ENCODE peak calls at places on chromosome 11, in eight cellular contexts. S, F, A, M, I, Y, P and G are unnamed samples.

GRCh38 chr11:45036733-45037132 is 86.0 kb upstream of the TP53I11 start:
- DNase-seq in A (no peak), S (no peak), M (no peak), P (no peak), F (no peak), Y (no peak), I (no peak), G (no peak)

GRCh38 chr11:57324154-57324885 is 432 bp downstream of the TNKS1BP1 start:
- DNase-seq in P (peak; percentile 45), A (peak; percentile 90), Y (peak; percentile 31), I (peak; percentile 52), F (no peak), M (peak; percentile 49), S (peak; percentile 65), G (peak; percentile 84)

GRCh38 chr11:115132829-115133228 is 371.4 kb downstream of the CADM1 start:
- DNase-seq in A (no peak), Y (no peak), F (no peak), I (peak; percentile 32), M (peak; percentile 21), P (no peak), S (no peak), G (no peak)

GRCh38 chr11:44561275-44561781 is 4.1 kb upstream of the CD82 start:
- DNase-seq in M (no peak), F (no peak), I (no peak), A (no peak), Y (no peak), P (no peak), S (no peak), G (no peak)

GRCh38 chr11:128462802-128463385 is 124.5 kb downstream of the ETS1 start:
- DNase-seq in S (no peak), M (no peak), A (no peak), I (no peak), Y (no peak), P (no peak), F (no peak), G (no peak)

GRCh38 chr11:70645537-70645936 is 247.2 kb downstream of the CTTN start:
- DNase-seq in I (no peak), S (no peak), Y (no peak), P (no peak), A (no peak), M (no peak), F (no peak), G (peak; percentile 47)

GRCh38 chr11:78038697-78039313 is 15.7 kb upstream of the KCTD14 start:
- DNase-seq in M (peak; percentile 80), A (no peak), P (peak; percentile 90), Y (peak; percentile 12), F (no peak), S (peak; percentile 81), I (no peak), G (no peak)

GRCh38 chr11:76975513-76975912 is 58.7 kb upstream of the B3GNT6 start:
- DNase-seq in S (no peak), F (no peak), M (no peak), A (no peak), I (no peak), P (no peak), Y (no peak), G (no peak)

GRCh38 chr11:105051559-105051958 is 6.4 kb upstream of the CARD16 start:
- DNase-seq in Y (no peak), F (no peak), S (no peak), M (no peak), I (no peak), A (no peak), P (no peak), G (no peak)

GRCh38 chr11:61555051-61555969 is 25.6 kb downstream of the SYT7 start:
- DNase-seq in Y (no peak), F (no peak), I (no peak), P (no peak), M (no peak), S (no peak), A (no peak), G (no peak)

GRCh38 chr11:134001596-134001995 is 44.8 kb upstream of the IGSF9B start:
- DNase-seq in F (no peak), Y (no peak), A (no peak), S (no peak), P (no peak), I (no peak), M (no peak), G (no peak)

GRCh38 chr11:120331301-120331966 is 4.8 kb upstream of the ARHGEF12 start:
- DNase-seq in A (no peak), F (no peak), S (peak; percentile 83), I (peak; percentile 45), M (no peak), Y (peak; percentile 61), P (peak; percentile 71), G (no peak)

DNA sequence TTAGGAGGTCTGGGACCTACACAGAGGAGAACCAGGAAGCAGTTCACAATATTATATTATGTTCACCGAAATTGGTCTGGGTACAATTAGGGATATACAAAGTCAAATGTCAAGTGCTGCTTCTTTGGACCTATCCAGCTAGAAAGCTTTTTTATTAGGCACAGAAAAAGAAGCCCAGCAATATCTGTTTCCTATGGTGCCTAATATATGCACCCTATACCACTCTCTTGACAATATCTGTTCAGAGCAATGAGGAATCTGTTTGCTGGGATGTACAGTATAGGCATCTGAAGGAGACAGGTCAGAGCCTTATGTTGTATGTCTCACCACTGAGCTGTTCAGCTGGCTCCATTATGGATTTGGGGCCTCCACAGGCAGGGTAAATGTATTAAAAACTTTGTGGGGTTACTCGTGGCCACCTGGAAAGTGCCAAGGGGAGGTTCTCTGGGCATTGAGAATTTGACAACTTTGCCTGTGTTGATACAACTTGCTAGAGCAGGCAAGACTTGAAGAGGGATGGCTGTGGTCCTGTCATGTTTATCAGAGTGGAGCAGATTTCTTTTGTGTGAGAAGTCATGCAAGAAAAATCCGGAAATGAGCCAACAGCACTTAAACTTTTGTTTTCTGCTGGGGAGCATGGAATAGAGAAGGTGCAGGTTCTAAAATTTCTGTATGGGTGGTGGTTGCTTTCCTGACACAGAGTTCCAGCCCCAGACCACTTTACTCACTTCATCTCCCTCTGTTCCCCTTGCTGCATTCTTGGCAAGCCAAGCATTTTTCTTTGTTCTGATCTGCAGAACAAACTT is 10.1 kb downstream of the STIM1 start:
- DNase-seq in Y (peak; percentile 96), A (no peak), S (peak; percentile 80), P (no peak), I (no peak), M (no peak), F (no peak), G (no peak)
- H3K27ac ChIP-seq in Y (peak overlapping the region; percentile 63), A (no peak overlapping the region), S (no peak overlapping the region), P (peak overlapping the region; percentile 79), I (peak overlapping the region; percentile 49), M (peak overlapping the region; percentile 39), F (peak overlapping the region; percentile 49), G (peak overlapping the region; percentile 80)

GRCh38 chr11:1280116-1281035 is 29.1 kb downstream of the TOLLIP start:
- DNase-seq in M (no peak), F (no peak), A (peak; percentile 61), S (no peak), P (no peak), I (no peak), Y (no peak), G (peak; percentile 64)

GRCh38 chr11:1281326-1281973 is 28.0 kb downstream of the TOLLIP start:
- DNase-seq in F (no peak), M (no peak), P (no peak), S (no peak), Y (no peak), A (peak; percentile 51), I (no peak), G (peak; percentile 68)

GRCh38 chr11:1278766-1279673 is 30.4 kb downstream of the TOLLIP start:
- DNase-seq in F (no peak), I (no peak), M (no peak), S (no peak), A (peak; percentile 64), Y (no peak), P (no peak), G (no peak)

GRCh38 chr11:1277936-1278512 is 31.4 kb downstream of the TOLLIP start:
- DNase-seq in S (no peak), A (peak; percentile 55), Y (no peak), I (no peak), M (no peak), P (no peak), F (no peak), G (peak; percentile 66)

DNA sequence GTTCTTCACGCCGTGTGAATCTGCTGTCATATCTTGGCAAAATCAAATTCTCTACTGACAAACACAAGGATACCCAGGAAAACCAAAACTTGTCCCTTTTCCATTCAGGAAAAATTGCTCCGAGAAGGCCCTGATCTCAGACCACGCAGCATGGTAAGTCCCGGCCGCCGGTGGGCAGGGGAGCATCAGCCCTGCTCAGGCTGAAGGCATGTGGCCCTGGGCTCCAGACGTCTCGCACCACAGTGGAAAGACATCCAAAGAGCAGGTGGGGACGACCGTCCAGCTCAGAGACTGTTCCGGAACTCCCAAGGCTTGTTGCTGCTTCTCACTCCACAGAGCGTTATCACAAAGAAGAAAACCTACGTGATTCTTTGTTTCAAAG is 29.8 kb downstream of the TOLLIP start:
- DNase-seq in M (no peak), S (no peak), Y (no peak), A (peak; percentile 51), F (no peak), P (no peak), I (no peak), G (no peak)
- H3K4me1 ChIP-seq in M (no peaks in the 10 kb centered on the region), S (peaks cover 5% of the 10 kb centered on the region), Y (no peaks in the 10 kb centered on the region), A (no peaks in the 10 kb centered on the region), F (peaks cover 3% of the 10 kb centered on the region), P (no peaks in the 10 kb centered on the region), I (no peaks in the 10 kb centered on the region), G (no peaks in the 10 kb centered on the region)

GRCh38 chr11:75185866-75186265 is 35.0 kb downstream of the SLCO2B1 start:
- DNase-seq in A (no peak), P (no peak), F (no peak), I (no peak), Y (no peak), S (no peak), M (no peak), G (no peak)

GRCh38 chr11:75184757-75185156 is 33.9 kb downstream of the SLCO2B1 start:
- DNase-seq in F (no peak), A (no peak), Y (no peak), P (no peak), S (no peak), M (no peak), I (no peak), G (no peak)

GRCh38 chr11:75186999-75187398 is 36.1 kb downstream of the SLCO2B1 start:
- DNase-seq in A (no peak), S (no peak), I (no peak), M (no peak), P (no peak), Y (no peak), F (no peak), G (no peak)

GRCh38 chr11:75182652-75183051 is 31.7 kb downstream of the SLCO2B1 start:
- DNase-seq in S (no peak), M (no peak), F (no peak), Y (no peak), I (no peak), P (no peak), A (no peak), G (no peak)

DNA sequence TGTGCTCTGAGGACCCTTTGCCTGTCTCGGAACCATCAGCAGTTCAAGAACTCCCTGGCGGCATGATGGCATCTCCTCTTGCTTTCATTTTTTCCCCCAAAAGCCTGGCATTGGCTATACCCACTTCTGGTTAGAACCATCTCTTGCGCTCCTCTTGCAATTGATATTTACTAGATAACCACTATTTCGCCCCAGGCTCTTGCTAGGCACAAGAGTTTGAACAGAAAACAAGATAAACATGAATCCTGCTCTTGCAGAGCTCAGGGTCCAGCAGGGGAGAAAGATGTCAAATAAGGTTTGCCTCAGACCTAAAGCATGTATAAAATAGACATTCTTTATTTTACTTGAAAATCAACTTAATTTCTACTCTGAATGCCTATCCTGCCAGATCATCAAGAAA is 33.1 kb downstream of the SLCO2B1 start:
- DNase-seq in P (no peak), A (no peak), Y (no peak), I (no peak), F (no peak), S (no peak), M (no peak), G (no peak)
- H3K27ac ChIP-seq in P (no peak overlapping the region), A (no peak overlapping the region), Y (no peak overlapping the region), I (no peak overlapping the region), F (no peak overlapping the region), S (no peak overlapping the region), M (no peak overlapping the region), G (no peak overlapping the region)

GRCh38 chr11:116703421-116703820 is 69.4 kb downstream of the BUD13 start:
- DNase-seq in M (no peak), I (no peak), Y (no peak), A (no peak), F (no peak), S (peak; percentile 27), P (peak; percentile 21), G (no peak)
- H3K4me1 ChIP-seq in M (peaks cover 4% of the 10 kb centered on the region), I (no peaks in the 10 kb centered on the region), Y (no peaks in the 10 kb centered on the region), A (no peaks in the 10 kb centered on the region), F (no peaks in the 10 kb centered on the region), S (no peaks in the 10 kb centered on the region), P (peaks cover 10% of the 10 kb centered on the region), G (no peaks in the 10 kb centered on the region)